ENCODE peak calls at places on chromosomes 6 and 20, in five cellular contexts. D is GM12891, G is HepG2, Q is transverse colon, Y is endothelial cell of umbilical vein. E is an unnamed sample.

GRCh38 chr20:3686867-3687321 is 5.1 kb upstream of the ADAM33 start:
- DNase-seq in D (no peak), G (no peak), Q (peak), Y (no peak), E (no peak)

GRCh38 chr20:55116598-55116997 is 641.2 kb downstream of the DOK5 start:
- DNase-seq in D (no peak), G (no peak), Q (no peak), Y (no peak), E (no peak)

GRCh38 chr6:164695896-164696295 is 613.5 kb downstream of the C6orf118 start:
- DNase-seq in D (no peak), G (no peak), Q (no peak), Y (peak), E (no peak)

GRCh38 chr6:46053034-46053933 is 37.6 kb upstream of the CLIC5 start:
- DNase-seq in D (no peak), G (no peak), Q (peak), Y (peak), E (no peak)

GRCh38 chr6:35292494-35292893 is 5.1 kb upstream of the DEF6 start:
- DNase-seq in D (no peak), G (no peak), Q (no peak), Y (no peak), E (no peak)

GRCh38 chr20:51361258-51361657 is 181.3 kb downstream of the NFATC2 start:
- DNase-seq in D (no peak), G (no peak), Q (no peak), Y (no peak), E (no peak)

GRCh38 chr6:144215402-144215931 is 65.2 kb downstream of the STX11 start:
- DNase-seq in D (peak), G (peak), Q (peak), Y (no peak), E (no peak)

GRCh38 chr6:6736753-6737654 is 148.5 kb downstream of the LY86 start:
- DNase-seq in D (peak), G (no peak), Q (peak), Y (peak), E (no peak)

GRCh38 chr6:116373940-116374339 is 3.2 kb downstream of the DSE start:
- DNase-seq in D (no peak), G (no peak), Q (no peak), Y (no peak), E (no peak)

GRCh38 chr20:35702051-35702823 is 3.0 kb downstream of the ROMO1 start:
- DNase-seq in D (no peak), G (no peak), Q (no peak), Y (no peak), E (no peak)

GRCh38 chr20:3082955-3083952 is 1.3 kb downstream of the AVP start:
- DNase-seq in D (no peak), G (peak), Q (no peak), Y (no peak), E (no peak)

GRCh38 chr20:50482396-50482890 is 27.7 kb upstream of the PTPN1 start:
- DNase-seq in D (no peak), G (no peak), Q (no peak), Y (no peak), E (no peak)

GRCh38 chr20:49914310-49915117 is 815 bp downstream of the SPATA2 start:
- DNase-seq in D (no peak), G (no peak), Q (no peak), Y (peak), E (no peak)

GRCh38 chr6:25537349-25538018 is 114.5 kb upstream of the SCGN start:
- DNase-seq in D (no peak), G (no peak), Q (no peak), Y (no peak), E (no peak)

GRCh38 chr6:167858086-167858591 is 31.4 kb downstream of the AFDN start:
- DNase-seq in D (no peak), G (no peak), Q (no peak), Y (peak), E (no peak)

GRCh38 chr20:38420232-38421085 is 14.7 kb downstream of the SNHG17 start:
- DNase-seq in D (no peak), G (no peak), Q (no peak), Y (no peak), E (no peak)

GRCh38 chr6:156953478-156954146 is 176.4 kb downstream of the ARID1B start:
- DNase-seq in D (no peak), G (peak), Q (no peak), Y (peak), E (no peak)

GRCh38 chr6:35543459-35544193 is 30.9 kb upstream of the TULP1 start:
- DNase-seq in D (no peak), G (no peak), Q (no peak), Y (no peak), E (no peak)

GRCh38 chr6:12011276-12012112 is 618 bp upstream of the HIVEP1 start:
- DNase-seq in D (peak), G (peak), Q (peak), Y (peak), E (peak)

DNA sequence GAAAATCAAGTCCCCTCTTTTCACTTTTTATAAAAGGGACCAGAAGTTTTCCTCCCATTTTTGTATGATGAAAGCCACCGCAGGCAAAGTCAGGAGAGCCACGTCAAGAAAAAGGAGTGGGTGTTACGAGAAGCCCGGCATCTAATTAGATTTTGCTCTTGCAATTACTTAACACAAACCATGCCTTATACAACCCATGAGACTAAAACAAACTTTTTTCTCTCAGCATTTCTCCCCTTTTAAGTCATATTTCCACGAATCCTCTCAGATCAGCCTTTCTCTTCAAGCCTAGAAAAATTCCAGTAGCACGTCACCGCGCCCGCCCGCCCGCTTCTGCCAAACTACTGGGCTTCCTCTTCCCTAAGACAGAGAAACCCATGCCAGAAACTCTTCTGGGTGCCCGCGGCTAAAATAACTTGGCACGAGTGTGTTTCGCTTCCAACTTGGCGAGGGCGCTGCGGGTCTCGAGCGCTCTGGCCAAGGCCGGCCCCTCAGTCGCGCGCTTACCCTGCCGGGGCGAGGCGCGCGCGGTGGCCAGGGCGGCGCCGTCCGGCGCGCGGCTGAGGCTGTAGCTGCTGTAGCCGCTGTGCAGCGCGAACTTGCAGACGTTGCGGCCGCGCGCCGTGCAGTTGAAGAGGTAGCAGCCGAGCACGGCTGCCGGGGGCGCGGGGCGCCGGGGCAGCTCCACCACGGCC is 1.1 kb downstream of the LRP11 start:
- DNase-seq in D (peak), G (peak), Q (peak), Y (peak), E (peak)
- TF ChIP-seq POLR2AphosphoS5 in D (no peak), G (no peak), Q (no peak), Y (no peak), E (no peak)

GRCh38 chr6:2566048-2566447 is 184.7 kb downstream of the MYLK4 start:
- DNase-seq in D (no peak), G (no peak), Q (no peak), Y (no peak), E (no peak)

GRCh38 chr6:2565499-2565898 is 185.2 kb downstream of the MYLK4 start:
- DNase-seq in D (no peak), G (peak), Q (no peak), Y (no peak), E (no peak)

GRCh38 chr6:2560903-2561698 is 189.6 kb downstream of the MYLK4 start:
- DNase-seq in D (no peak), G (no peak), Q (no peak), Y (peak), E (no peak)

GRCh38 chr6:2562721-2563120 is 188.0 kb downstream of the MYLK4 start:
- DNase-seq in D (no peak), G (no peak), Q (no peak), Y (no peak), E (no peak)

DNA sequence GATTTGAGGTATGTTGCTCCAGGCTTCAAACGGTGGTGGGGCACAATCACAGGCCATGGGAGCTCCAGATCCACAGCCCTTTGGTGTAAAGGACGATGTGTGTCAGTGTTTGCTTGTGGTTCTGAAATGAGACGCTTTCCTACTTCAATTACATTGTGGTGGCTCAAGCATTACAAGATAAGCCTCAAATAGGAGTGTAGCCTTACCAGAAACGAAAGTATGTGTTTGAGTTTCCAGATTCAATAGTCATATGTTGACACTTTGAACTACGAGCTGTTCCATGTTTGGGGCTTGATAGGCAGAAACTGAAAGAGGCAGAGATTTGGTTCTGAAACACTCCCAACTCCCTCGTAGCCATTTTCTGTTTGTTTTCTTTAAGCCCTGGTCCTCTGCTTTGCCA is 187.1 kb downstream of the MYLK4 start:
- DNase-seq in D (peak), G (peak), Q (no peak), Y (no peak), E (no peak)
- TF ChIP-seq POLR2AphosphoS5 in D (no peak), G (no peak), Q (no peak), Y (no peak), E (no peak)

GRCh38 chr6:2875840-2876207 is 27.3 kb downstream of the SERPINB9 start:
- DNase-seq in D (peak), G (no peak), Q (peak), Y (peak), E (no peak)
- TF ChIP-seq POLR2AphosphoS5 in D (no peak), G (no peak), Q (no peak), Y (no peak), E (no peak)

DNA sequence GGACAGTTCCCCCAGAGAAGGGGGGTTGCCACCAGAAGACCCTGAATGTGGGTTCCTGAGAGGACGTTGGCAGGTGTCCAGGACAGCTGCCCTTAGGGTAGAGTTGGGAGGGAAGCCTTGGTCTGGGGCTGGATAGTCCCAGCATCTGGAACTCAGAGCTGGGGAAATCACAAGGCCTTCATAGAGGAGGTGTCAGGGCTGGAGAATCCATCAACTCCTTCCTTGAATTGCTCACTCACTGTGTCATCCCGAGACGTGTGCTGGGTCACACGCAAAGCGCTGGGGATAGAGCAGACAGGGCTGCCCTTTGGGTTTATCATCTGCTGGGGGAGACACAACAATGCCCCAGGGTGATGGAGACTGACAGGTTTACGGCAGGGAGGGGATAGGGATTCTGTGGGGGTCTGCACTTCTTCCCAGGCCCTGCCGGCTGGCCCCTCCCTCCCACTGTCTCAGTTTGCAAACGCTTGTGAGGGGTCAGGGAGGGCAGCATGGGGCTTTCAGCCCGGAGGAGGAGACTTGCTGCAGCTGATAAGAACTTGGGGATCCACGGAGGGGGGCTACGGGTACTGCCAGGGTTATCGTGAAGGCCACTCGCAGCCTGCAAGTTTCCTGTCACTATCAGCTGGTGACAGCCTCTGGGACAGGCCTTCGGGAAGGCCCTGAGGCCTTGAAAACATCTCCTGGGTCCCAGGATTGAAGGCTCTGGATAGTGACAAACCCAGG is 18.6 kb downstream of the RBM38 start:
- DNase-seq in D (no peak), G (no peak), Q (no peak), Y (no peak), E (no peak)
- TF ChIP-seq POLR2AphosphoS5 in D (peak), G (peak), Q (no peak), Y (no peak), E (no peak)

GRCh38 chr20:10658876-10659632 is 14.7 kb downstream of the JAG1 start:
- DNase-seq in D (no peak), G (no peak), Q (no peak), Y (no peak), E (no peak)
- TF ChIP-seq POLR2AphosphoS5 in D (no peak), G (no peak), Q (no peak), Y (no peak), E (no peak)

DNA sequence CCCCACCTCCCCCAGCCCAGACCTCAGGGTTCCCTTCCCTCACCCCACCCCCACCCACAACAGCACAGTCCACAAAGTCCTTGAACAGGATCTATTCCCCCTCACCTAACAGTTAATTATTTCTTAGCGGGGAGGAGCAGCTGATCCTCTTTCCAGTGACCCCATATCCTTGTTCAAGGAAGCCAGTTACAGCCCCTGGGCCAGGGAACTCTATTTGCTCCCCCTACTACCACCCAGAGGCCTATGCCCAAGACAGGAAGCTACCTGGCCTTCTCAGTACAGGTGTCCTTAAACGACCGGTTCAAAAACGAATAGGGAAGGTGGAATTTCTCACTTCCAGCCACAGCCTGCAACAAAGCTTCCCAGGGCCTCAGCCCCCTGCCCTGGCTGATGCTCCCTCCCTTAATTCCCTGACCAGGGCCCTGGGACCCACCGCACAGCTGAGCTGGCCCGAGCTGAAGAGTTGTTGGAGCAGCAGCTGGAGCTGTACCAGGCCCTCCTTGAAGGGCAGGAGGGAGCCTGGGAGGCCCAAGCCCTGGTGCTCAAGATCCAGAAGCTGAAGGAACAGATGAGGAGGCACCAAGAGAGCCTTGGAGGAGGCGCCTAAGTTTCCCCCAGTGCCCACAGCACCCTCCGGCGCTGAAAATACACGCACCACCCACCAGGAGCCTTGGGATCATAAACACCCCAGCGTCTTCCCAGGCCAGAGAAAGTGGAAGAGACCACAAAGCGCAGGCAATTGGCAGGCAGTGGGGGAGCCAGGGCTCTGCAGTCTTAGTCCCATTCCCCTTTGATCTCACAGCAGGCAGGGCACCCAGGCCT is 778 bp downstream of the MCCD1 start:
- DNase-seq in D (no peak), G (peak), Q (no peak), Y (no peak), E (no peak)
- TF ChIP-seq POLR2AphosphoS5 in D (peak), G (peak), Q (no peak), Y (peak), E (no peak)

GRCh38 chr6:27479319-27480182 is 6.6 kb upstream of the ZNF184 start:
- DNase-seq in D (peak), G (peak), Q (peak), Y (peak), E (peak)

GRCh38 chr6:27477318-27478013 is 4.6 kb upstream of the ZNF184 start:
- DNase-seq in D (no peak), G (no peak), Q (no peak), Y (no peak), E (no peak)

GRCh38 chr6:27476090-27476489 is 3.2 kb upstream of the ZNF184 start:
- DNase-seq in D (no peak), G (no peak), Q (no peak), Y (no peak), E (no peak)

GRCh38 chr6:27478141-27478705 is 5.3 kb upstream of the ZNF184 start:
- DNase-seq in D (no peak), G (no peak), Q (no peak), Y (no peak), E (no peak)

DNA sequence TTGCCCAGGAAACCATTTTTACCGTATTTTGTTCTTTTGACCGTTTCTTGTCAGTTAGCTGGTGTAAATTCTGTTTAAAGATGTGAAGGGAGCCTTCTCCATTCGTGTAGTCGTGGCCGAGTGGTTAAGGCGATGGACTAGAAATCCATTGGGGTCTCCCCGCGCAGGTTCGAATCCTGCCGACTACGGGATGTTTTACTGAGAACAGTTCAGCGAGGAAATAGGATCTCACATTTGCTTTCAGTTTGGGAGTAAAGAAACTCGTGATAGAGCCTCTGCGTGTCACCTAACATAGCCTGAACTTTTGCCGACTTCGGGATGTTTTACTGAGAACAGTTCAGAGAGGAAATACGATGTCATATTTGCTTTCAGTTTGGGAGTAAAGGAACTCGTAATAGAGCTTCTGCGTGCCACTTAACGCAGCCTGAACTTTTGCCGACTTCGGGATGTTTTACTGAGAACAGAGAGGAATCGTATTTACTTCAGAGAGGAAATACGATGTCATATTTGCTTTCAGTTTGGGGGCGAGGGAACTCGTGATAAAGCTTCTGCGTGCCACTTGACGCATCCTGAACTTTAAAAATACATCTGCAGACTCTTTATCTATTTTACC is 5.9 kb upstream of the ZNF184 start:
- DNase-seq in D (peak), G (peak), Q (peak), Y (peak), E (peak)
- TF ChIP-seq POLR2AphosphoS5 in D (peak), G (peak), Q (peak), Y (no peak), E (peak)

GRCh38 chr20:62118113-62119043 is 3.9 kb upstream of the LSM14B start:
- DNase-seq in D (no peak), G (no peak), Q (no peak), Y (no peak), E (no peak)
- TF ChIP-seq POLR2AphosphoS5 in D (no peak), G (no peak), Q (no peak), Y (no peak), E (no peak)

GRCh38 chr20:45993197-45993951 is 15.3 kb upstream of the MMP9 start:
- DNase-seq in D (no peak), G (peak), Q (peak), Y (no peak), E (no peak)
- TF ChIP-seq POLR2AphosphoS5 in D (no peak), G (no peak), Q (no peak), Y (no peak), E (peak)

DNA sequence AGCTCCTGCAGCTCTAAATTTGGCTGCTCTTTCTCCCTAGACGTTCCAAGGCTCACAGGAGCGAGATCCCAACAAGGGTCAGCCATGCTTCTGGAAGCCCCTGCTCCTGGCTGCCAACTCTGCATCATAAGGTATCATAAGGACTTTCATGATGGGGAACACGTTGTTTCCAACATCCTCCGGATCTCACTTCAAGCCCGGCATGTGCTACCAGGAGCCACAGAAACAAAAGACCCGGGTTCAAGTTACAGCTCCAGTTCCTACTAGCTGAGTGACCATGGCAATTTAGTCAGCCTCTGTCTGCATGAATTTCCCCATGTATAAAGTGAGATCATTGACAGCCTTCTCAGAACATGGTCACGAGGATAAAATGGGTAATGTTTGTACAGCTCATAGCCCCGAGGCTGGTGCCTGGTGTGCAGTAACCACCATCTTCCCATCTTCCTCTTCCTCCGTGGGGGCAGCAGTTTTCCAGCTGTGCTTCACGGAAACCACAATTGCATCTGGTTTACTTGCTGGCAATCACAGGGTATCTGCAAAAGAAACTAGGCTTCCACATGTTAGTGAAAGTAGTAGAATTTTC is 209.0 kb upstream of the ECI2 start:
- DNase-seq in D (no peak), G (no peak), Q (no peak), Y (no peak), E (no peak)
- TF ChIP-seq POLR2AphosphoS5 in D (no peak), G (no peak), Q (no peak), Y (no peak), E (no peak)